ENCODE peak calls at places on chromosome 2, in four cellular contexts. One of them, this sample, is unnamed.

GRCh38 chr2:166419616-166419934 is 43.8 kb upstream of the SCN9A start:
- DNase-seq in mammary epithelial cell: peak; percentile 34
- DNase-seq in neural progenitor cell: peak; percentile 20
- DNase-seq in fibroblast of lung: peak; percentile 44
- DNase-seq in this sample: peak; percentile 27

GRCh38 chr2:129080715-129081472 is 762.2 kb upstream of the HS6ST1 start:
- DNase-seq in mammary epithelial cell: no peak
- DNase-seq in neural progenitor cell: peak; percentile 27
- DNase-seq in fibroblast of lung: no peak
- DNase-seq in this sample: no peak

GRCh38 chr2:169910109-169910799 is 83.0 kb downstream of the UBR3 start:
- DNase-seq in mammary epithelial cell: no peak
- DNase-seq in neural progenitor cell: no peak
- DNase-seq in fibroblast of lung: peak; percentile 50
- DNase-seq in this sample: no peak

GRCh38 chr2:54629914-54630609 is 93.4 kb upstream of the EML6 start:
- DNase-seq in mammary epithelial cell: peak; percentile 87
- DNase-seq in neural progenitor cell: no peak
- DNase-seq in fibroblast of lung: peak; percentile 69
- DNase-seq in this sample: peak; percentile 81

GRCh38 chr2:158060862-158061435 is 40.7 kb upstream of the UPP2 start:
- DNase-seq in mammary epithelial cell: no peak
- DNase-seq in neural progenitor cell: no peak
- DNase-seq in fibroblast of lung: peak; percentile 69
- DNase-seq in this sample: peak; percentile 19

GRCh38 chr2:137706786-137707613 is 257.3 kb upstream of the HNMT start:
- DNase-seq in mammary epithelial cell: no peak
- DNase-seq in neural progenitor cell: no peak
- DNase-seq in fibroblast of lung: no peak
- DNase-seq in this sample: no peak

GRCh38 chr2:223681125-223681524 is 79.0 kb upstream of the SCG2 start:
- DNase-seq in mammary epithelial cell: no peak
- DNase-seq in neural progenitor cell: no peak
- DNase-seq in fibroblast of lung: peak; percentile 33
- DNase-seq in this sample: no peak

GRCh38 chr2:156445311-156446218 is 9.4 kb downstream of the GPD2 start:
- DNase-seq in mammary epithelial cell: peak; percentile 65
- DNase-seq in neural progenitor cell: no peak
- DNase-seq in fibroblast of lung: peak; percentile 86
- DNase-seq in this sample: peak; percentile 94

GRCh38 chr2:74174909-74175308 is 3.8 kb downstream of the MOB1A start:
- DNase-seq in mammary epithelial cell: no peak
- DNase-seq in neural progenitor cell: no peak
- DNase-seq in fibroblast of lung: no peak
- DNase-seq in this sample: no peak

GRCh38 chr2:79530443-79530842 is 17.6 kb downstream of the CTNNA2 start:
- DNase-seq in mammary epithelial cell: no peak
- DNase-seq in neural progenitor cell: peak; percentile 45
- DNase-seq in fibroblast of lung: peak; percentile 19
- DNase-seq in this sample: no peak

GRCh38 chr2:141557329-141558098 is 573.3 kb downstream of the LRP1B start:
- DNase-seq in mammary epithelial cell: peak; percentile 97
- DNase-seq in neural progenitor cell: no peak
- DNase-seq in fibroblast of lung: peak; percentile 99
- DNase-seq in this sample: no peak

GRCh38 chr2:119449526-119449925 is 17.9 kb downstream of the TMEM37 start:
- DNase-seq in mammary epithelial cell: no peak
- DNase-seq in neural progenitor cell: peak; percentile 78
- DNase-seq in fibroblast of lung: no peak
- DNase-seq in this sample: no peak

GRCh38 chr2:217947341-217948316 is 55.2 kb downstream of the TNS1 start:
- DNase-seq in mammary epithelial cell: no peak
- DNase-seq in neural progenitor cell: no peak
- DNase-seq in fibroblast of lung: no peak
- DNase-seq in this sample: peak; percentile 50

GRCh38 chr2:164913640-164914346 is 41.5 kb downstream of the SLC38A11 start:
- DNase-seq in mammary epithelial cell: peak; percentile 65
- DNase-seq in neural progenitor cell: no peak
- DNase-seq in fibroblast of lung: peak; percentile 56
- DNase-seq in this sample: no peak

GRCh38 chr2:237131749-237132148 is 46.1 kb downstream of the COPS8 start:
- DNase-seq in mammary epithelial cell: no peak
- DNase-seq in neural progenitor cell: no peak
- DNase-seq in fibroblast of lung: peak; percentile 25
- DNase-seq in this sample: no peak

GRCh38 chr2:65576861-65577601 is 144.6 kb upstream of the SPRED2 start:
- DNase-seq in mammary epithelial cell: peak; percentile 92
- DNase-seq in neural progenitor cell: no peak
- DNase-seq in fibroblast of lung: peak; percentile 96
- DNase-seq in this sample: peak; percentile 92

GRCh38 chr2:42048318-42049251 is 764 bp downstream of the PKDCC start:
- DNase-seq in mammary epithelial cell: no peak
- DNase-seq in neural progenitor cell: peak; percentile 64
- DNase-seq in fibroblast of lung: peak; percentile 29
- DNase-seq in this sample: peak; percentile 92

GRCh38 chr2:119214453-119214852 is 9.2 kb upstream of the STEAP3 start:
- DNase-seq in mammary epithelial cell: no peak
- DNase-seq in neural progenitor cell: no peak
- DNase-seq in fibroblast of lung: no peak
- DNase-seq in this sample: no peak

GRCh38 chr2:65566617-65567016 is 134.2 kb upstream of the SPRED2 start:
- DNase-seq in mammary epithelial cell: peak; percentile 88
- DNase-seq in neural progenitor cell: peak; percentile 71
- DNase-seq in fibroblast of lung: peak; percentile 24
- DNase-seq in this sample: no peak

GRCh38 chr2:217035967-217036366 is 176.1 kb upstream of the TNP1 start:
- DNase-seq in mammary epithelial cell: no peak
- DNase-seq in neural progenitor cell: no peak
- DNase-seq in fibroblast of lung: peak; percentile 50
- DNase-seq in this sample: no peak

GRCh38 chr2:230124792-230125452 is 56.2 kb upstream of the SLC16A14 start:
- DNase-seq in mammary epithelial cell: no peak
- DNase-seq in neural progenitor cell: no peak
- DNase-seq in fibroblast of lung: no peak
- DNase-seq in this sample: no peak

GRCh38 chr2:221347471-221347870 is 224.6 kb downstream of the EPHA4 start:
- DNase-seq in mammary epithelial cell: peak; percentile 51
- DNase-seq in neural progenitor cell: no peak
- DNase-seq in fibroblast of lung: peak; percentile 50
- DNase-seq in this sample: peak; percentile 14

DNA sequence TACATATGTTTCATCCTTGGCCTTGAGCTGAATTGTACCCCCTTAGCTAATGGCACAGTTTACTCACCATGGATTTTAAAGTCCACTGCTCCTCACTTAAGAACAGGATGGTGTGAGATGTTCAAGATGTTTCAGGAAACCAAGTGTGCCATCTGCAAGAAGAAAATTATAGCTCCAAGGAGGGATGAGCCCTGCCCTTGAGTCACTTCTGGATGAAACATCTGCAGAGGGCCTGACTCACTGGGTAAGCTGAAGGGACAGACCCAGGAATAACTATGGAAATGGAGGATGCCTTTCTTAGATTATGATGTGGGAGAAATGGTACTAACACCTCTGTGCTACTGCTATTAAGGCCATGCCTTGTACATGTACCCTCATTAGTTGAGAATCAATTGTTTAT is 6.4 kb downstream of the MARS2 start:
- DNase-seq in mammary epithelial cell: no peak
- DNase-seq in neural progenitor cell: no peak
- DNase-seq in fibroblast of lung: no peak
- DNase-seq in this sample: peak; percentile 63
- H3K79me2 ChIP-seq in mammary epithelial cell: peaks cover 59% of the 10 kb centered on the region
- H3K79me2 ChIP-seq in neural progenitor cell: peaks cover 40% of the 10 kb centered on the region
- H3K79me2 ChIP-seq in fibroblast of lung: peaks cover 22% of the 10 kb centered on the region
- H3K79me2 ChIP-seq in this sample: peaks cover 31% of the 10 kb centered on the region

GRCh38 chr2:27638709-27639108 is 9.9 kb downstream of the GPN1 start:
- DNase-seq in mammary epithelial cell: peak; percentile 89
- DNase-seq in neural progenitor cell: no peak
- DNase-seq in fibroblast of lung: peak; percentile 95
- DNase-seq in this sample: no peak
- H3K36me3 ChIP-seq in mammary epithelial cell: peaks cover 32% of the 10 kb centered on the region
- H3K36me3 ChIP-seq in neural progenitor cell: peaks cover 12% of the 10 kb centered on the region
- H3K36me3 ChIP-seq in fibroblast of lung: peaks cover 6% of the 10 kb centered on the region
- H3K36me3 ChIP-seq in this sample: peaks cover 67% of the 10 kb centered on the region

GRCh38 chr2:38747007-38747424 is 4.1 kb downstream of the SRSF7 start:
- DNase-seq in mammary epithelial cell: no peak
- DNase-seq in neural progenitor cell: no peak
- DNase-seq in fibroblast of lung: no peak
- DNase-seq in this sample: no peak
- H3K4me3 ChIP-seq in mammary epithelial cell: no peak overlapping the region
- H3K4me3 ChIP-seq in neural progenitor cell: peak overlapping the region; percentile 83
- H3K4me3 ChIP-seq in fibroblast of lung: no peak overlapping the region
- H3K4me3 ChIP-seq in this sample: no peak overlapping the region

DNA sequence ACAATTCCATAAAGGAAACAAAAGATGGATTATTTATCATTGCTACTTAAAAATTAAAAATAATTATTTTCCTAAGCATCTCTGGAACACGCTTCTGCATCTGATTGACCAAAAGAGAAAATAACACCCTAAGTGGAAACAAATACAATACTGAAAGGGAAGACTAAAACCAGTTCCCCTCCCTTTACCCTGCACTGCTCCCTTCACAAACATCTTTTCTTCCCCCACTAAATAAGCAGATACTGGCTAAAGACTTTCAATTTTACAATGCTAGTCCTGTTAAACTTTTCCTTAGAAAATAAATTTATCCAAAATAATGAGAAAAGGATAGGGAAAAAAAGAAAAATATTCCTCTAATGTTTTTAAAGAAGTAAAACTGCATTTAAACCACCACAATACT is 4.3 kb downstream of the NCKAP1 start:
- DNase-seq in mammary epithelial cell: no peak
- DNase-seq in neural progenitor cell: no peak
- DNase-seq in fibroblast of lung: no peak
- DNase-seq in this sample: no peak
- H3K79me2 ChIP-seq in mammary epithelial cell: peaks cover 92% of the 10 kb centered on the region
- H3K79me2 ChIP-seq in neural progenitor cell: peaks cover 92% of the 10 kb centered on the region
- H3K79me2 ChIP-seq in fibroblast of lung: peaks cover 88% of the 10 kb centered on the region
- H3K79me2 ChIP-seq in this sample: peaks cover 90% of the 10 kb centered on the region

DNA sequence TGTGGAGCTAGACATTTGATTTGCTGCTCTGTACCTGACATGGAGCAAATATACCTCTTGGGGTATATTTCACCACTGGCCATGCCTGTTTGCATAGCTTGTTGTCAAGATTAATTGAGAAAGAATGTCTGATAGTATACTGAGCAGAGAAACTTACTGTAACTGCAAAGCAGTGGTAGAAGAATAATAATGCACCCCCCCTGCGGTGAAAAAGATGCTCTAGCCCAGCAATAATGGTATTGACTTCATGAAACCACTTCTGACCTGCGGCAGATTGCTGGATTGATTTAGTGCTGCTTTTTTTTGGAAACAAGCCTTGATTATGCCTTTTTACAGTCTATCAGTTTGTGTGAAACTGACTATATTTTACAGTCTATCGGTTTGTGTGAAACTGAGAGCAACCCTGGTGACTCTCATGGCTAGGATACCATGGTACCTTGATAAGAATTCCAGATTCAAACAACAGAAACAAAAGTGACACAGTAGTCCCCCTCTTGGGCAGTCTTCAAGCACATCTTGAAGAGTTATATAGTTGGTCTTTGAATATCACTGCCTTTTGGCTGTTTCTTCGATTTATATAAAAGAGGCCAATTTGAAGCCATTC is 102.4 kb downstream of the FMNL2 start:
- DNase-seq in mammary epithelial cell: no peak
- DNase-seq in neural progenitor cell: no peak
- DNase-seq in fibroblast of lung: no peak
- DNase-seq in this sample: no peak
- H3K36me3 ChIP-seq in mammary epithelial cell: no peaks in the 10 kb centered on the region
- H3K36me3 ChIP-seq in neural progenitor cell: no peaks in the 10 kb centered on the region
- H3K36me3 ChIP-seq in fibroblast of lung: no peaks in the 10 kb centered on the region
- H3K36me3 ChIP-seq in this sample: no peaks in the 10 kb centered on the region